ENCODE peak calls at places on chromosome 2, in five cellular contexts. W, R, B, Y and C are unnamed samples.

GRCh38 chr2:58081000-58081399 is 34.4 kb downstream of the VRK2 start:
- DNase-seq in R (no peak), W (no peak), Y (no peak), B (no peak), C (no peak)

GRCh38 chr2:171410624-171411023 is 23.2 kb downstream of the METTL8 start:
- DNase-seq in Y (no peak), W (no peak), B (no peak), R (no peak), C (peak)

GRCh38 chr2:124875627-124876244 is 850.6 kb downstream of the CNTNAP5 start:
- DNase-seq in Y (no peak), W (no peak), B (no peak), R (no peak), C (no peak)

GRCh38 chr2:104025296-104025695 is 828.6 kb upstream of the POU3F3 start:
- DNase-seq in W (no peak), R (no peak), B (no peak), Y (no peak), C (no peak)

GRCh38 chr2:240953426-240954425 is 44.7 kb upstream of the SNED1 start:
- DNase-seq in W (no peak), Y (no peak), R (peak), B (peak), C (no peak)

GRCh38 chr2:219997341-219997851 is 370.0 kb downstream of the SLC4A3 start:
- DNase-seq in W (peak), B (no peak), Y (no peak), R (no peak), C (no peak)

GRCh38 chr2:2698182-2699116 is 367.4 kb upstream of the MYT1L start:
- DNase-seq in W (no peak), B (no peak), Y (no peak), R (no peak), C (no peak)

GRCh38 chr2:79210274-79210917 is 50.8 kb upstream of the REG3A start:
- DNase-seq in R (no peak), Y (no peak), W (no peak), B (no peak), C (no peak)

GRCh38 chr2:119301413-119301812 is 65.2 kb downstream of the C2orf76 start:
- DNase-seq in R (no peak), Y (no peak), B (no peak), W (no peak), C (no peak)

GRCh38 chr2:224284134-224284946 is 117.6 kb downstream of the FAM124B start:
- DNase-seq in B (no peak), W (peak), R (no peak), Y (no peak), C (no peak)

GRCh38 chr2:127115471-127116199 is 8.7 kb upstream of the BIN1 start:
- DNase-seq in W (no peak), B (no peak), R (no peak), Y (peak), C (no peak)

GRCh38 chr2:64063924-64064331 is 44.7 kb upstream of the VPS54 start:
- DNase-seq in W (peak), Y (no peak), R (no peak), B (no peak), C (no peak)

GRCh38 chr2:206452750-206453149 is 9.4 kb downstream of the ADAM23 start:
- DNase-seq in Y (no peak), B (no peak), R (no peak), W (peak), C (no peak)

GRCh38 chr2:64485961-64486360 is 32.0 kb downstream of the LGALSL start:
- DNase-seq in W (peak), R (no peak), Y (peak), B (no peak), C (peak)

GRCh38 chr2:238644095-238645081 is 203.5 kb upstream of the TWIST2 start:
- DNase-seq in R (no peak), W (peak), B (no peak), Y (peak), C (peak)

GRCh38 chr2:38264649-38265322 is 112.3 kb downstream of the ATL2 start:
- DNase-seq in W (peak), R (no peak), B (no peak), Y (no peak), C (no peak)

GRCh38 chr2:6864938-6865345 is 765 bp downstream of the CMPK2 start:
- DNase-seq in W (no peak), R (no peak), Y (no peak), B (peak), C (no peak)

GRCh38 chr2:97858442-97858841 is 137.3 kb downstream of the TMEM131 start:
- DNase-seq in W (peak), R (no peak), B (no peak), Y (no peak), C (no peak)

GRCh38 chr2:179936654-179937053 is 70.4 kb downstream of the CWC22 start:
- DNase-seq in R (no peak), W (peak), B (no peak), Y (no peak), C (no peak)

GRCh38 chr2:75186829-75187228 is 12.5 kb downstream of the TACR1 start:
- DNase-seq in B (no peak), W (no peak), Y (no peak), R (no peak), C (no peak)

GRCh38 chr2:113886479-113887383 is 3.2 kb upstream of the ACTR3 start:
- DNase-seq in W (peak), B (peak), Y (peak), R (peak), C (peak)

GRCh38 chr2:128439231-128440086 is 120.8 kb upstream of the HS6ST1 start:
- DNase-seq in B (peak), R (no peak), W (no peak), Y (peak), C (no peak)

GRCh38 chr2:235864746-235865535 is 303.2 kb downstream of the GBX2 start:
- DNase-seq in Y (no peak), B (no peak), R (no peak), W (no peak), C (no peak)

GRCh38 chr2:20390524-20391123 is 40.0 kb upstream of the PUM2 start:
- DNase-seq in R (no peak), Y (no peak), W (no peak), B (no peak), C (no peak)

GRCh38 chr2:138757376-138757775 is 22.8 kb downstream of the NXPH2 start:
- DNase-seq in W (no peak), B (no peak), R (no peak), Y (no peak), C (peak)

GRCh38 chr2:127609818-127610217 is 36.1 kb upstream of the GPR17 start:
- DNase-seq in W (no peak), B (peak), R (no peak), Y (no peak), C (no peak)

GRCh38 chr2:204264746-204265145 is 280.5 kb upstream of the PARD3B start:
- DNase-seq in R (no peak), Y (no peak), W (no peak), B (no peak), C (no peak)

GRCh38 chr2:218398437-218399390 is 954 bp upstream of the CTDSP1 start:
- DNase-seq in R (peak), Y (peak), W (peak), B (peak), C (peak)

GRCh38 chr2:188285049-188285448 is 6.6 kb upstream of the GULP1 start:
- DNase-seq in Y (no peak), W (no peak), B (no peak), R (no peak), C (no peak)

GRCh38 chr2:239990966-239991365 is 34.2 kb downstream of the NDUFA10 start:
- DNase-seq in R (no peak), Y (no peak), B (no peak), W (no peak), C (no peak)

GRCh38 chr2:43274055-43274454 is 47.6 kb upstream of the ZFP36L2 start:
- DNase-seq in Y (no peak), W (peak), R (no peak), B (no peak), C (no peak)

GRCh38 chr2:183222751-183223150 is 98.5 kb downstream of the NUP35 start:
- DNase-seq in B (no peak), Y (no peak), R (no peak), W (no peak), C (no peak)

GRCh38 chr2:196376984-196377877 is 205.9 kb upstream of the STK17B start:
- DNase-seq in Y (no peak), W (no peak), R (no peak), B (no peak), C (no peak)

GRCh38 chr2:200618590-200619021 is 32.8 kb downstream of the AOX1 start:
- DNase-seq in Y (no peak), B (no peak), W (peak), R (no peak), C (no peak)

GRCh38 chr2:63058149-63058741 is 7.6 kb downstream of the OTX1 start:
- DNase-seq in Y (no peak), W (peak), B (no peak), R (no peak), C (no peak)

GRCh38 chr2:231671617-231672350 is 36.5 kb upstream of the PTMA start:
- DNase-seq in B (no peak), Y (no peak), W (no peak), R (no peak), C (no peak)

GRCh38 chr2:25982273-25982967 is at the start of gene KIF3C:
- DNase-seq in Y (peak), B (peak), W (peak), R (peak), C (no peak)

GRCh38 chr2:25981596-25982272 is 563 bp downstream of the KIF3C start:
- DNase-seq in B (peak), Y (no peak), W (no peak), R (no peak), C (no peak)

GRCh38 chr2:25980951-25981350 is 1.3 kb downstream of the KIF3C start:
- DNase-seq in R (no peak), W (no peak), Y (no peak), B (no peak), C (no peak)

GRCh38 chr2:25983735-25984134 is 1.4 kb upstream of the KIF3C start:
- DNase-seq in W (no peak), B (no peak), R (no peak), Y (no peak), C (no peak)

DNA sequence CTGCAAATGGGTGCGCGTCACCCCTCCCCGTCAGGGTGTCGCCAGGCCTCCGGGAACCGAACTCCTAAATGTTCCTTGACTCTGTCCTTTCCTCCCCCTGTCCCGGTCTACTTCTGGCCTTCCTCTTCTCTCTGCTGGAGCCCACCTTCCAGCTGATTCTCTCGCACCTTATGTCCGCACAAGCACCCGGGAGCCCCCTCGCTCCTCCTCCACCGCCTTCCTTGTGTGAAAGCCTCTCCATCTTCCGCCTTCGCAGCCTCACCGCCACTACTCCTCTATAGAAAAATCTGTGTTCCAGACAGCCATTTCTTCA is 627 bp upstream of the KIF3C start:
- DNase-seq in B (no peak), W (no peak), R (no peak), Y (no peak), C (no peak)
- H3K27ac ChIP-seq in B (no peak), W (no peak), R (peak), Y (peak), C (no peak)

DNA sequence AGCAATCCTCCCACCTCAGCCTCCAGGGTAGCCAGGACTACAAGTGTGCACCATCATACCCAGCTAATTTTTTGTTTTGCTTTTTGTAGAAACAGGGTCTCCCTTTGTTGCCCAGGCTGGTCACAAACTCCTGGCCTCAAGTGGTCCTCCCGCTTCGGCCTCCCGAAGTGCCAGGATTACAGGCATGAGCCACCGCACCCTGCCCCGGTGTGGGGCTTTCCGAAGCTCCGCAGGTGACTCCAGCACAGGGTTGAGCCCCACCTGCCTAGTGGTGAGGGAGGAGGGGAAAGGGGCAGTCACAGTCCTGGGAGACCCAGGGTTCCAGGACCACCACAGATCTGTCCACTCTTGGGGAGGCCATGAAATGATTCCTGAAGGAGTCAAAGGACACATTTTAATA is 5.2 kb downstream of the PRLH start:
- DNase-seq in R (no peak), B (peak), Y (no peak), W (no peak), C (no peak)
- H3K27ac ChIP-seq in R (no peak), B (no peak), Y (no peak), W (no peak), C (no peak)

GRCh38 chr2:44598731-44599529 is 237.2 kb downstream of the CAMKMT start:
- DNase-seq in W (no peak), R (no peak), Y (no peak), B (no peak), C (no peak)
- H3K27ac ChIP-seq in W (no peak), R (no peak), Y (no peak), B (no peak), C (no peak)

DNA sequence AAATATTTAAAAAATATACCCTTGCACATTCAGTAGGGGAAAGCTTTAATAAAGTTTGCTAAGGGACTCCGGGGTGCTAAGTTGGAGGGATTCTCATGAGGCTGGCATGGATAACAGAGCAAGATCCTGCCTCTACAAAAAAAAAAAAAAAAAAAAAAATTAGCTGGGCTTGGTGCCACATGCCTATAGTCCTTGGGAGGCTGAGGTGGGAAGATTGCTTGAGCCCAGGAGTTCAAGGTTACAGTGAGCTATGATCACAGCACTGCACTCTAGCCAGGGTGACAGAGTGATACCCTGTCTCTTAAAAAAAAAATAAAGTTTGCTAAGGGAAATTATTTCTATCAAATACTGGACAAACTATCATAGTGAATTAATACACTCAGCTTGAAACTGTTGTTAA is 17.3 kb upstream of the GPR75 start:
- DNase-seq in R (no peak), B (no peak), W (no peak), Y (no peak), C (no peak)
- H3K27ac ChIP-seq in R (no peak), B (no peak), W (no peak), Y (no peak), C (no peak)

GRCh38 chr2:112794131-112794733 is 9.9 kb upstream of the IL1A start:
- DNase-seq in R (peak), W (peak), B (no peak), Y (no peak), C (peak)
- H3K27ac ChIP-seq in R (no peak), W (no peak), B (peak), Y (no peak), C (peak)

GRCh38 chr2:101843471-101843870 is 146.0 kb downstream of the MAP4K4 start:
- DNase-seq in W (no peak), B (no peak), R (no peak), Y (no peak), C (no peak)

GRCh38 chr2:101842471-101842870 is 145.0 kb downstream of the MAP4K4 start:
- DNase-seq in R (no peak), W (no peak), Y (no peak), B (no peak), C (no peak)

GRCh38 chr2:101841679-101842327 is 144.3 kb downstream of the MAP4K4 start:
- DNase-seq in B (no peak), Y (no peak), W (no peak), R (no peak), C (no peak)

GRCh38 chr2:101843048-101843447 is 145.5 kb downstream of the MAP4K4 start:
- DNase-seq in R (peak), B (no peak), Y (no peak), W (no peak), C (no peak)

DNA sequence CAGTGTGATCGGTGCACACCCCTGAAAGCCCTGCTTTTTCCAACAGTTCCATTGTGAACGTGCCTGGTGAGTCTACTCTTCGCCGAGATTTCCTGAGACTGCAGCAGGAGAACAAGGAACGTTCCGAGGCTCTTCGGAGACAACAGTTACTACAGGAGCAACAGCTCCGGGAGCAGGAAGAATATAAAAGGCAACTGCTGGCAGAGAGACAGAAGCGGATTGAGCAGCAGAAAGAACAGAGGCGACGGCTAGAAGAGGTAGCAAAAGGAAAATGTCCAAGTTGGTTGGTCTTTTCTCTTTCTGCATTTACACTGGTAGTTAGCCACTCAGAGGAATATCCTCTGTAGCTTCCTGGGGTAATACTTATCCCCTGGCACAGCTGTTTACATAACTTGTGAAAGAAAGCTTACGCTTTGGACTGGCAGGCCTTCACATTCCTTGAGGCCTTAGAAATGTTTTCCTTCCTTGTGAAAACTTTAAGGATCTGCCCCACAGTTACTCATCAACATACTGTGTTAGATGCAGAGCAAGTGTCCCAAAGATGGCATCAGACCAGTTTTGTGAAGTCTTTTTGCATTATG is 146.6 kb downstream of the MAP4K4 start:
- DNase-seq in B (no peak), R (no peak), W (peak), Y (no peak), C (no peak)
- H3K27ac ChIP-seq in B (no peak), R (peak), W (peak), Y (peak), C (peak)

GRCh38 chr2:16135913-16136310 is 195.6 kb downstream of the MYCN start:
- DNase-seq in Y (no peak), B (no peak), W (no peak), R (no peak), C (no peak)
- H3K27ac ChIP-seq in Y (no peak), B (no peak), W (no peak), R (no peak), C (peak)